ENCODE peak calls at places on chromosomes 4 and X, in six cellular contexts. One of them, this sample, is unnamed.

GRCh38 chr4:95213361-95213760 is 335.4 kb downstream of the UNC5C start:
- DNase-seq in stimulated activated CD4-positive, alpha-beta T cell treated with anti-CD3 and anti-CD28 coated beads, Interleukin-12 subunit alpha, Interleukin-12 subunit beta, amount 100 ng/mL, for 24 hours: no peak
- DNase-seq in natural killer cell treated with Interleukin-12 subunit alpha and Interleukin-12 subunit beta and Interleukin-15 and Interleukin-18, amount 100 ng/mL, for 72 hours: no peak
- DNase-seq in NB4: no peak
- DNase-seq in NCI-H1417: no peak
- DNase-seq in effector memory CD8-positive, alpha-beta T cell: no peak
- DNase-seq in this sample: no peak

GRCh38 chr4:6610856-6611430 is 29.5 kb upstream of the MRFAP1 start:
- DNase-seq in stimulated activated CD4-positive, alpha-beta T cell treated with anti-CD3 and anti-CD28 coated beads, Interleukin-12 subunit alpha, Interleukin-12 subunit beta, amount 100 ng/mL, for 24 hours: no peak
- DNase-seq in natural killer cell treated with Interleukin-12 subunit alpha and Interleukin-12 subunit beta and Interleukin-15 and Interleukin-18, amount 100 ng/mL, for 72 hours: no peak
- DNase-seq in NB4: no peak
- DNase-seq in NCI-H1417: no peak
- DNase-seq in effector memory CD8-positive, alpha-beta T cell: no peak
- DNase-seq in this sample: no peak

GRCh38 chr4:137543650-137544049 is 11.4 kb upstream of the PCDH18 start:
- DNase-seq in stimulated activated CD4-positive, alpha-beta T cell treated with anti-CD3 and anti-CD28 coated beads, Interleukin-12 subunit alpha, Interleukin-12 subunit beta, amount 100 ng/mL, for 24 hours: no peak
- DNase-seq in natural killer cell treated with Interleukin-12 subunit alpha and Interleukin-12 subunit beta and Interleukin-15 and Interleukin-18, amount 100 ng/mL, for 72 hours: no peak
- DNase-seq in NB4: no peak
- DNase-seq in NCI-H1417: no peak
- DNase-seq in effector memory CD8-positive, alpha-beta T cell: no peak
- DNase-seq in this sample: no peak

GRCh38 chr4:70996014-70996353 is 2.5 kb downstream of the DCK start:
- DNase-seq in stimulated activated CD4-positive, alpha-beta T cell treated with anti-CD3 and anti-CD28 coated beads, Interleukin-12 subunit alpha, Interleukin-12 subunit beta, amount 100 ng/mL, for 24 hours: no peak
- DNase-seq in natural killer cell treated with Interleukin-12 subunit alpha and Interleukin-12 subunit beta and Interleukin-15 and Interleukin-18, amount 100 ng/mL, for 72 hours: no peak
- DNase-seq in NB4: peak
- DNase-seq in NCI-H1417: no peak
- DNase-seq in effector memory CD8-positive, alpha-beta T cell: no peak
- DNase-seq in this sample: no peak

GRCh38 chr4:54645830-54646229 is 11.9 kb upstream of the KIT start:
- DNase-seq in stimulated activated CD4-positive, alpha-beta T cell treated with anti-CD3 and anti-CD28 coated beads, Interleukin-12 subunit alpha, Interleukin-12 subunit beta, amount 100 ng/mL, for 24 hours: no peak
- DNase-seq in natural killer cell treated with Interleukin-12 subunit alpha and Interleukin-12 subunit beta and Interleukin-15 and Interleukin-18, amount 100 ng/mL, for 72 hours: no peak
- DNase-seq in NB4: no peak
- DNase-seq in NCI-H1417: peak
- DNase-seq in effector memory CD8-positive, alpha-beta T cell: no peak
- DNase-seq in this sample: no peak

GRCh38 chr4:52038109-52038912 is at the start of gene SGCB:
- DNase-seq in stimulated activated CD4-positive, alpha-beta T cell treated with anti-CD3 and anti-CD28 coated beads, Interleukin-12 subunit alpha, Interleukin-12 subunit beta, amount 100 ng/mL, for 24 hours: peak
- DNase-seq in natural killer cell treated with Interleukin-12 subunit alpha and Interleukin-12 subunit beta and Interleukin-15 and Interleukin-18, amount 100 ng/mL, for 72 hours: peak
- DNase-seq in NB4: peak
- DNase-seq in NCI-H1417: peak
- DNase-seq in effector memory CD8-positive, alpha-beta T cell: peak
- DNase-seq in this sample: no peak

GRCh38 chr4:123564758-123565346 is 168.3 kb downstream of the SPRY1 start:
- DNase-seq in stimulated activated CD4-positive, alpha-beta T cell treated with anti-CD3 and anti-CD28 coated beads, Interleukin-12 subunit alpha, Interleukin-12 subunit beta, amount 100 ng/mL, for 24 hours: peak
- DNase-seq in natural killer cell treated with Interleukin-12 subunit alpha and Interleukin-12 subunit beta and Interleukin-15 and Interleukin-18, amount 100 ng/mL, for 72 hours: peak
- DNase-seq in NB4: peak
- DNase-seq in NCI-H1417: peak
- DNase-seq in effector memory CD8-positive, alpha-beta T cell: peak
- DNase-seq in this sample: peak

GRCh38 chrX:152575331-152575730 is 62.4 kb upstream of the GABRQ start:
- DNase-seq in stimulated activated CD4-positive, alpha-beta T cell treated with anti-CD3 and anti-CD28 coated beads, Interleukin-12 subunit alpha, Interleukin-12 subunit beta, amount 100 ng/mL, for 24 hours: no peak
- DNase-seq in natural killer cell treated with Interleukin-12 subunit alpha and Interleukin-12 subunit beta and Interleukin-15 and Interleukin-18, amount 100 ng/mL, for 72 hours: no peak
- DNase-seq in NB4: no peak
- DNase-seq in NCI-H1417: no peak
- DNase-seq in effector memory CD8-positive, alpha-beta T cell: no peak
- DNase-seq in this sample: no peak

GRCh38 chr4:28277931-28278330 is 1417.3 kb downstream of the STIM2 start:
- DNase-seq in stimulated activated CD4-positive, alpha-beta T cell treated with anti-CD3 and anti-CD28 coated beads, Interleukin-12 subunit alpha, Interleukin-12 subunit beta, amount 100 ng/mL, for 24 hours: no peak
- DNase-seq in natural killer cell treated with Interleukin-12 subunit alpha and Interleukin-12 subunit beta and Interleukin-15 and Interleukin-18, amount 100 ng/mL, for 72 hours: no peak
- DNase-seq in NB4: no peak
- DNase-seq in NCI-H1417: no peak
- DNase-seq in effector memory CD8-positive, alpha-beta T cell: no peak
- DNase-seq in this sample: no peak

GRCh38 chr4:81635128-81635527 is 163.4 kb upstream of the RASGEF1B start:
- DNase-seq in stimulated activated CD4-positive, alpha-beta T cell treated with anti-CD3 and anti-CD28 coated beads, Interleukin-12 subunit alpha, Interleukin-12 subunit beta, amount 100 ng/mL, for 24 hours: no peak
- DNase-seq in natural killer cell treated with Interleukin-12 subunit alpha and Interleukin-12 subunit beta and Interleukin-15 and Interleukin-18, amount 100 ng/mL, for 72 hours: no peak
- DNase-seq in NB4: no peak
- DNase-seq in NCI-H1417: peak
- DNase-seq in effector memory CD8-positive, alpha-beta T cell: no peak
- DNase-seq in this sample: no peak

GRCh38 chrX:22686138-22686541 is 313.6 kb upstream of the DDX53 start:
- DNase-seq in stimulated activated CD4-positive, alpha-beta T cell treated with anti-CD3 and anti-CD28 coated beads, Interleukin-12 subunit alpha, Interleukin-12 subunit beta, amount 100 ng/mL, for 24 hours: no peak
- DNase-seq in natural killer cell treated with Interleukin-12 subunit alpha and Interleukin-12 subunit beta and Interleukin-15 and Interleukin-18, amount 100 ng/mL, for 72 hours: no peak
- DNase-seq in NB4: peak
- DNase-seq in NCI-H1417: peak
- DNase-seq in effector memory CD8-positive, alpha-beta T cell: no peak
- DNase-seq in this sample: peak

GRCh38 chrX:23364416-23364815 is 29.8 kb downstream of the PTCHD1 start:
- DNase-seq in stimulated activated CD4-positive, alpha-beta T cell treated with anti-CD3 and anti-CD28 coated beads, Interleukin-12 subunit alpha, Interleukin-12 subunit beta, amount 100 ng/mL, for 24 hours: no peak
- DNase-seq in natural killer cell treated with Interleukin-12 subunit alpha and Interleukin-12 subunit beta and Interleukin-15 and Interleukin-18, amount 100 ng/mL, for 72 hours: no peak
- DNase-seq in NB4: no peak
- DNase-seq in NCI-H1417: no peak
- DNase-seq in effector memory CD8-positive, alpha-beta T cell: no peak
- DNase-seq in this sample: no peak

GRCh38 chrX:24498181-24498580 is 33.1 kb downstream of the PDK3 start:
- DNase-seq in stimulated activated CD4-positive, alpha-beta T cell treated with anti-CD3 and anti-CD28 coated beads, Interleukin-12 subunit alpha, Interleukin-12 subunit beta, amount 100 ng/mL, for 24 hours: no peak
- DNase-seq in natural killer cell treated with Interleukin-12 subunit alpha and Interleukin-12 subunit beta and Interleukin-15 and Interleukin-18, amount 100 ng/mL, for 72 hours: no peak
- DNase-seq in NB4: peak
- DNase-seq in NCI-H1417: no peak
- DNase-seq in effector memory CD8-positive, alpha-beta T cell: peak
- DNase-seq in this sample: no peak

GRCh38 chr4:100348472-100348871 is 158.2 kb upstream of the DDIT4L start:
- DNase-seq in stimulated activated CD4-positive, alpha-beta T cell treated with anti-CD3 and anti-CD28 coated beads, Interleukin-12 subunit alpha, Interleukin-12 subunit beta, amount 100 ng/mL, for 24 hours: no peak
- DNase-seq in natural killer cell treated with Interleukin-12 subunit alpha and Interleukin-12 subunit beta and Interleukin-15 and Interleukin-18, amount 100 ng/mL, for 72 hours: no peak
- DNase-seq in NB4: peak
- DNase-seq in NCI-H1417: no peak
- DNase-seq in effector memory CD8-positive, alpha-beta T cell: no peak
- DNase-seq in this sample: peak

GRCh38 chrX:2693526-2694002 is 2.5 kb downstream of the CD99 start:
- DNase-seq in stimulated activated CD4-positive, alpha-beta T cell treated with anti-CD3 and anti-CD28 coated beads, Interleukin-12 subunit alpha, Interleukin-12 subunit beta, amount 100 ng/mL, for 24 hours: no peak
- DNase-seq in natural killer cell treated with Interleukin-12 subunit alpha and Interleukin-12 subunit beta and Interleukin-15 and Interleukin-18, amount 100 ng/mL, for 72 hours: no peak
- DNase-seq in NB4: no peak
- DNase-seq in NCI-H1417: no peak
- DNase-seq in effector memory CD8-positive, alpha-beta T cell: no peak
- DNase-seq in this sample: no peak

GRCh38 chr4:986949-987688 is at the start of gene IDUA:
- DNase-seq in stimulated activated CD4-positive, alpha-beta T cell treated with anti-CD3 and anti-CD28 coated beads, Interleukin-12 subunit alpha, Interleukin-12 subunit beta, amount 100 ng/mL, for 24 hours: peak
- DNase-seq in natural killer cell treated with Interleukin-12 subunit alpha and Interleukin-12 subunit beta and Interleukin-15 and Interleukin-18, amount 100 ng/mL, for 72 hours: peak
- DNase-seq in NB4: peak
- DNase-seq in NCI-H1417: peak
- DNase-seq in effector memory CD8-positive, alpha-beta T cell: peak
- DNase-seq in this sample: peak

GRCh38 chr4:147530723-147531122 is 49.8 kb downstream of the EDNRA start:
- DNase-seq in stimulated activated CD4-positive, alpha-beta T cell treated with anti-CD3 and anti-CD28 coated beads, Interleukin-12 subunit alpha, Interleukin-12 subunit beta, amount 100 ng/mL, for 24 hours: no peak
- DNase-seq in natural killer cell treated with Interleukin-12 subunit alpha and Interleukin-12 subunit beta and Interleukin-15 and Interleukin-18, amount 100 ng/mL, for 72 hours: no peak
- DNase-seq in NB4: no peak
- DNase-seq in NCI-H1417: no peak
- DNase-seq in effector memory CD8-positive, alpha-beta T cell: no peak
- DNase-seq in this sample: no peak

GRCh38 chr4:145047151-145047550 is 50.8 kb downstream of the ANAPC10 start:
- DNase-seq in stimulated activated CD4-positive, alpha-beta T cell treated with anti-CD3 and anti-CD28 coated beads, Interleukin-12 subunit alpha, Interleukin-12 subunit beta, amount 100 ng/mL, for 24 hours: no peak
- DNase-seq in natural killer cell treated with Interleukin-12 subunit alpha and Interleukin-12 subunit beta and Interleukin-15 and Interleukin-18, amount 100 ng/mL, for 72 hours: no peak
- DNase-seq in NB4: no peak
- DNase-seq in NCI-H1417: no peak
- DNase-seq in effector memory CD8-positive, alpha-beta T cell: no peak
- DNase-seq in this sample: no peak

GRCh38 chr4:82811392-82811791 is 12.8 kb upstream of the SCD5 start:
- DNase-seq in stimulated activated CD4-positive, alpha-beta T cell treated with anti-CD3 and anti-CD28 coated beads, Interleukin-12 subunit alpha, Interleukin-12 subunit beta, amount 100 ng/mL, for 24 hours: no peak
- DNase-seq in natural killer cell treated with Interleukin-12 subunit alpha and Interleukin-12 subunit beta and Interleukin-15 and Interleukin-18, amount 100 ng/mL, for 72 hours: no peak
- DNase-seq in NB4: no peak
- DNase-seq in NCI-H1417: no peak
- DNase-seq in effector memory CD8-positive, alpha-beta T cell: no peak
- DNase-seq in this sample: no peak

GRCh38 chrX:12554206-12554605 is 237.0 kb upstream of the PRPS2 start:
- DNase-seq in stimulated activated CD4-positive, alpha-beta T cell treated with anti-CD3 and anti-CD28 coated beads, Interleukin-12 subunit alpha, Interleukin-12 subunit beta, amount 100 ng/mL, for 24 hours: no peak
- DNase-seq in natural killer cell treated with Interleukin-12 subunit alpha and Interleukin-12 subunit beta and Interleukin-15 and Interleukin-18, amount 100 ng/mL, for 72 hours: no peak
- DNase-seq in NB4: no peak
- DNase-seq in NCI-H1417: no peak
- DNase-seq in effector memory CD8-positive, alpha-beta T cell: no peak
- DNase-seq in this sample: no peak

This sample was measured in SW 1271.